ENCODE peak calls at places on chromosomes 11 and 22, in seven cellular contexts. N, S, A, M, O, J and L are unnamed samples. For H3K9me3 and H3K36me3, the result is how much of the 10 kb centered on the place peaks cover.

GRCh38 chr11:72116019-72116755 is 3.7 kb upstream of the ANAPC15 start:
- DNase-seq in N (no peak), S (no peak), A (no peak), M (no peak), O (no peak), J (no peak), L (no peak)

GRCh38 chr11:32053151-32053550 is 37.7 kb upstream of the RCN1 start:
- DNase-seq in N (peak), S (no peak), A (no peak), M (no peak), O (no peak), J (no peak), L (no peak)

GRCh38 chr11:64000026-64000739 is 13.9 kb downstream of the OTUB1 start:
- DNase-seq in N (peak), S (peak), A (peak), M (no peak), O (peak), J (peak), L (no peak)

GRCh38 chr11:133477263-133477625 is 55.1 kb downstream of the OPCML start:
- DNase-seq in N (no peak), S (no peak), A (no peak), M (no peak), O (no peak), J (no peak), L (no peak)

GRCh38 chr11:92765965-92766371 is 203.5 kb upstream of the MTNR1B start:
- DNase-seq in N (peak), S (no peak), A (no peak), M (no peak), O (peak), J (no peak), L (no peak)

GRCh38 chr11:597166-597725 is 18.5 kb downstream of the IRF7 start:
- DNase-seq in N (no peak), S (no peak), A (no peak), M (peak), O (no peak), J (no peak), L (no peak)

GRCh38 chr11:114448749-114449484 is 9.7 kb downstream of the REXO2 start:
- DNase-seq in N (no peak), S (no peak), A (no peak), M (no peak), O (no peak), J (no peak), L (no peak)

GRCh38 chr11:102806296-102806695 is 8.3 kb upstream of the MMP1 start:
- DNase-seq in N (peak), S (no peak), A (no peak), M (no peak), O (no peak), J (no peak), L (no peak)

GRCh38 chr11:77151804-77152513 is 23.9 kb downstream of the MYO7A start:
- DNase-seq in N (peak), S (no peak), A (peak), M (peak), O (peak), J (peak), L (no peak)

GRCh38 chr11:15062631-15063030 is 10.8 kb upstream of the CALCB start:
- DNase-seq in N (no peak), S (no peak), A (no peak), M (no peak), O (no peak), J (no peak), L (no peak)

GRCh38 chr11:124669193-124669592 is 4.3 kb downstream of the SIAE start:
- DNase-seq in N (peak), S (peak), A (peak), M (no peak), O (peak), J (peak), L (peak)

GRCh38 chr22:32031466-32031865 is 11.6 kb upstream of the SLC5A1 start:
- DNase-seq in N (no peak), S (no peak), A (no peak), M (no peak), O (no peak), J (no peak), L (no peak)

GRCh38 chr11:134907636-134908035 is 495.6 kb upstream of the B3GAT1 start:
- DNase-seq in N (no peak), S (no peak), A (no peak), M (no peak), O (no peak), J (no peak), L (no peak)

GRCh38 chr22:10780281-10780680 is 4747.7 kb upstream of the OR11H1 start:
- DNase-seq in N (no peak), S (no peak), A (no peak), M (no peak), O (no peak), J (no peak), L (no peak)

GRCh38 chr11:57598831-57599155 is 1.3 kb downstream of the SERPING1 start:
- DNase-seq in N (peak), S (no peak), A (no peak), M (no peak), O (no peak), J (no peak), L (no peak)

GRCh38 chr11:125591659-125592304 is 870 bp upstream of the STT3A start:
- DNase-seq in N (peak), S (peak), A (peak), M (peak), O (peak), J (peak), L (peak)

DNA sequence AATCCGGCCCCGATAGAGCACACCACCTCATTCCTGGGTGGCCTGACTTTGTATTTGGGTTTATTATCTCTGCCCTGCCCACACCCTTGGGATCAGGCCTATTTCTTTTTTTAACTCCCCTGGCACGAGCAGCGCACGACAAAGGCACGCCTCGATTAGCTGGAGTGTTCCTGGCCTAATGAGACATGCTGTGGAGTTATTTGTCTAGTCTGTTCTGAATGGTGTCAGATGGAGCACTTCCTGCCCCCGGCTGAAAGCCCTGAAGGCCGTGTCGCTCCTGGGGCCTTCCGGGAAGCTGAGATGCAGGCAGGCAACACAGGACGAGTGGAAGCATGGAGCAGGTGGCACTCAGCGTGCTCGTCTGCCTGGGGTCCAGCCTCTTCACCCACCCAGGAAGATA is 47.1 kb downstream of the LARGE1 start:
- DNase-seq in N (no peak), S (no peak), A (no peak), M (no peak), O (no peak), J (no peak), L (no peak)
- H3K9me3 ChIP-seq in N (under half), S (under half), A (under half), M (under half), O (under half), J (under half), L (under half)

DNA sequence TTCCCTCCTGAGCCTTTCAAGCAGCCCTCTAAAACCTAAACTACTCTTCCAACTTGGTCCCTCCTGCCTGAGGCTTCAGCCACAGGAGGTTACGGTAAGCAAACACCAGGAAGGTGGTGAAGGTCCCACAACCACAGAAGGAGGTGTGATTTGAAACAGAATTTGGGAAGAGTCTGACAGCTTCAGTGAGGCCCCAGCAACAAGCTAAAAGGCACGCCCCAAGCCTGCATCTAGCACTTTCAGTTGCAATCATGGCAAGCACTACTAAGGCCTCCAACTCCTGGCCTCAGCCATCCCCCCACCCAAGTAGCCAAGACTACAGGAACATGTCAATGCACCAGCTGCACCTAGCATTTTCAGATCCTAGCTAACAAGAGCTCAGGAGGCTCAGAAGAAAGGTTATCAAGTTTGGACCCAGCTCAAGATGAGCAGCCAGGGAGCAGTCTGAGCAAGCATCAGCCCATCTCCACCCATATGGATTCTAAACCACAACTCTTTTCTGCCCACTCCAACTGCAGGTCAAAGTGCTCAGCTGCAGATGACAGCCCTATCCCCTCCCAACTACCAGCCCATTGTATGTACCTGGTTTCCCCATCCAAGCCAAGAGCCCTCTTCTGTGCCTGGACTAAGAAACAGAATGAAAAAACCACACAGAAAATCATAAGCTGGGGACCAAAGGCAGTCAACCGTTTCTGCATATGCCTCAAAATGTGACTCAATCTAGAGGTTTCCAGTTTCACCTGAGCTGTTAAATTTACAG is 10.4 kb upstream of the AHNAK start:
- DNase-seq in N (no peak), S (no peak), A (no peak), M (peak), O (no peak), J (peak), L (no peak)
- H3K4me3 ChIP-seq in N (no peak), S (no peak), A (peak), M (no peak), O (no peak), J (no peak), L (no peak)

GRCh38 chr11:68525320-68525719 is 64.8 kb downstream of the PPP6R3 start:
- DNase-seq in N (no peak), S (no peak), A (no peak), M (no peak), O (no peak), J (no peak), L (no peak)

GRCh38 chr11:68528630-68529029 is 68.1 kb downstream of the PPP6R3 start:
- DNase-seq in N (no peak), S (no peak), A (no peak), M (no peak), O (no peak), J (peak), L (no peak)

GRCh38 chr11:68525930-68526329 is 65.4 kb downstream of the PPP6R3 start:
- DNase-seq in N (peak), S (no peak), A (no peak), M (no peak), O (no peak), J (no peak), L (no peak)

GRCh38 chr11:68524681-68525080 is 64.1 kb downstream of the PPP6R3 start:
- DNase-seq in N (no peak), S (no peak), A (no peak), M (no peak), O (no peak), J (no peak), L (no peak)

DNA sequence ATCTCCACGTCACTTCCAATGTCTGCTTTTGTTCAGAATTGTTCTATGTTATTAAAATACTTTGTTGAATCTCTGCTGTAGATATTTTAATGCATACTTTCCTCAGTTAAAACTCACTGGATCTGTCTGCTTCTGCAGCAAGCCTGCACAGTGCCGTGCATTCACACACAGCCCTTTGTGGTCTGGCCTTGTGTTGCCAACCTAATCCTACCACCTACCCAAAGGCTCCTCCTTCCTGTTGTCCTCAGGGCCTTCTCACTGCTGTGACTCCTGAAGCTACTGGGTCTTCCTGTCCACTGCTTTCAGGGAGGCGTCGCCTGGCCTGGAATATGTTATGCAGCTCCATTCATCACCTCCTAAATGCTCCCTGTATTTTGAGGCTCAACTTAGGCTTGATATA is 67.0 kb downstream of the PPP6R3 start:
- DNase-seq in N (no peak), S (no peak), A (no peak), M (no peak), O (no peak), J (no peak), L (no peak)
- H3K36me3 ChIP-seq in N (under half), S (half or more), A (half or more), M (under half), O (under half), J (under half), L (under half)

GRCh38 chr11:2645779-2646118 is 54.0 kb downstream of the KCNQ1OT1 start:
- DNase-seq in N (no peak), S (no peak), A (no peak), M (no peak), O (no peak), J (no peak), L (no peak)
- H3K9me3 ChIP-seq in N (under half), S (half or more), A (half or more), M (under half), O (under half), J (half or more), L (half or more)

GRCh38 chr22:23219317-23219716 is 39.0 kb downstream of the BCR start:
- DNase-seq in N (no peak), S (no peak), A (no peak), M (peak), O (no peak), J (no peak), L (no peak)
- H3K4me3 ChIP-seq in N (no peak), S (no peak), A (peak), M (no peak), O (no peak), J (no peak), L (no peak)